ENCODE peak calls at places on chromosomes 16 and 17, in nine cellular contexts. H, B, A, I, J, T, O, C and D are unnamed samples.

GRCh38 chr16:79605999-79606398 is 5.5 kb upstream of the MAF start:
- DNase-seq in H (no peak), B (peak), A (no peak), I (no peak), J (no peak), T (no peak), O (peak), C (no peak), D (no peak)

GRCh38 chr16:79653337-79654000 is 52.9 kb upstream of the MAF start:
- DNase-seq in H (no peak), B (no peak), A (no peak), I (no peak), J (no peak), T (no peak), O (no peak), C (no peak), D (no peak)

GRCh38 chr16:84942786-84943185 is 68.5 kb downstream of the ZDHHC7 start:
- DNase-seq in H (no peak), B (no peak), A (no peak), I (no peak), J (no peak), T (no peak), O (no peak), C (no peak), D (no peak)

GRCh38 chr16:21653571-21653970 is 1.2 kb upstream of the IGSF6 start:
- DNase-seq in H (no peak), B (no peak), A (no peak), I (no peak), J (no peak), T (peak), O (no peak), C (no peak), D (no peak)

GRCh38 chr16:10729649-10730048 is 14.0 kb upstream of the NUBP1 start:
- DNase-seq in H (no peak), B (peak), A (peak), I (no peak), J (peak), T (no peak), O (no peak), C (no peak), D (no peak)

GRCh38 chr17:67639555-67639954 is 78.2 kb upstream of the NOL11 start:
- DNase-seq in H (no peak), B (no peak), A (no peak), I (no peak), J (no peak), T (no peak), O (no peak), C (no peak), D (no peak)

GRCh38 chr17:73976147-73976546 is 227.3 kb upstream of the RPL38 start:
- DNase-seq in H (no peak), B (no peak), A (no peak), I (no peak), J (no peak), T (no peak), O (no peak), C (no peak), D (no peak)

GRCh38 chr16:88593910-88594309 is 23.7 kb downstream of the ZC3H18 start:
- DNase-seq in H (no peak), B (no peak), A (no peak), I (no peak), J (no peak), T (no peak), O (no peak), C (no peak), D (no peak)

GRCh38 chr17:83083368-83084201 is 4.2 kb downstream of the METRNL start:
- DNase-seq in H (no peak), B (no peak), A (no peak), I (no peak), J (no peak), T (no peak), O (no peak), C (no peak), D (no peak)

GRCh38 chr17:62775876-62776275 is 32.2 kb downstream of the MARCHF10 start:
- DNase-seq in H (no peak), B (no peak), A (no peak), I (no peak), J (no peak), T (no peak), O (no peak), C (no peak), D (no peak)

GRCh38 chr17:27206447-27206846 is 87.5 kb upstream of the WSB1 start:
- DNase-seq in H (no peak), B (no peak), A (peak), I (no peak), J (no peak), T (no peak), O (no peak), C (peak), D (no peak)

GRCh38 chr16:19135896-19136438 is 22.2 kb downstream of the ITPRIPL2 start:
- DNase-seq in H (no peak), B (no peak), A (peak), I (peak), J (no peak), T (no peak), O (no peak), C (no peak), D (no peak)

GRCh38 chr16:21186326-21186691 is 25.1 kb downstream of the ZP2 start:
- DNase-seq in H (no peak), B (no peak), A (no peak), I (no peak), J (no peak), T (no peak), O (no peak), C (no peak), D (no peak)

GRCh38 chr17:47708864-47709541 is 15.0 kb downstream of the TBKBP1 start:
- DNase-seq in H (no peak), B (no peak), A (no peak), I (peak), J (no peak), T (peak), O (no peak), C (no peak), D (no peak)

GRCh38 chr16:51343411-51343810 is 192.3 kb upstream of the SALL1 start:
- DNase-seq in H (no peak), B (no peak), A (no peak), I (no peak), J (no peak), T (no peak), O (no peak), C (no peak), D (no peak)

GRCh38 chr16:26772503-26772902 is 294.2 kb upstream of the C16orf82 start:
- DNase-seq in H (no peak), B (no peak), A (no peak), I (no peak), J (no peak), T (no peak), O (no peak), C (no peak), D (no peak)

GRCh38 chr16:89052191-89052787 is 41.4 kb upstream of the ACSF3 start:
- DNase-seq in H (no peak), B (peak), A (peak), I (peak), J (no peak), T (peak), O (no peak), C (no peak), D (no peak)

GRCh38 chr17:63477471-63478440 is 895 bp downstream of the ACE start:
- DNase-seq in H (no peak), B (no peak), A (peak), I (no peak), J (no peak), T (no peak), O (no peak), C (no peak), D (no peak)

GRCh38 chr16:22734313-22734869 is 79.6 kb upstream of the HS3ST2 start:
- DNase-seq in H (no peak), B (no peak), A (no peak), I (peak), J (no peak), T (no peak), O (no peak), C (no peak), D (no peak)

DNA sequence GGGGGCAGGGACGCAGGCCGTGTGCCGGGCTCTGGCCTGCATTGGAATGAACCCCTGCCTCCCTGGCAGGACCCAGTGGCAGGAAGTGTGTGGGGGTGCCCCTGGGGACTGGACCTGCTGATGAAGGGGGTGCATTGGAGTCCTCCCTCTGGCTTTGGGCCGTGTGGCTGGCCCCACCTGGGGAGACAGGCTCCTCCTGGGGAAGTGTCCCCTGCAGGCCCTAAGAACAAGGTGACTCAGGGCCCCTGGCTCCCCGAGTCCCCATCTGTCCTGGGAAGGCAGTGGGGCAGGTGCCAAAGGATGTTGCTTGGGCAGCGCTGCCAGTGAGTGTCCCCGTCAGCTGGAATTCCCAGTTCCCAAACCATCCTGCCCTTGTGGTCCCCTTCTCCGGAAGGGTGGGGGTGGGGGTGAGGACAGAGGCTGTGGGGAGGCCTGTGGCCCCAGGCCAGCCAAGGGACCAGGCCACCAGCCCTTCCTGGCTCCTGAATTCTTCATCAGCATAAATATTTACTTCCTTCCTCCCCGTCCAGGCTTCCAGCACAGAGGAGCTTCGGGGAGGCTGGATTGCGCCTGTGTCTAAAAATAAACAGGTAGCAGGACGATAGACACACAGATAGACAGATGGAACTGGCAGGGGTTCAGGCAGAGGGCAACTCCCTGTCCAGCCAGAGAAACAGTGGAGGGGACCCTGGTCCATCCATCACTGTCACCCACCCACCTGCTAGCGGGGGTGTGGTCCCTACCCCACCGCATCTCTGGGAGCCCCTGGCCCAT is 12.9 kb downstream of the GLIS2 start:
- DNase-seq in H (no peak), B (no peak), A (no peak), I (no peak), J (no peak), T (no peak), O (no peak), C (no peak), D (no peak)
- TF ChIP-seq POLR2AphosphoS5 in H (no peak), B (no peak), A (no peak), I (peak), J (no peak), T (peak), O (no peak), C (no peak), D (no peak)

DNA sequence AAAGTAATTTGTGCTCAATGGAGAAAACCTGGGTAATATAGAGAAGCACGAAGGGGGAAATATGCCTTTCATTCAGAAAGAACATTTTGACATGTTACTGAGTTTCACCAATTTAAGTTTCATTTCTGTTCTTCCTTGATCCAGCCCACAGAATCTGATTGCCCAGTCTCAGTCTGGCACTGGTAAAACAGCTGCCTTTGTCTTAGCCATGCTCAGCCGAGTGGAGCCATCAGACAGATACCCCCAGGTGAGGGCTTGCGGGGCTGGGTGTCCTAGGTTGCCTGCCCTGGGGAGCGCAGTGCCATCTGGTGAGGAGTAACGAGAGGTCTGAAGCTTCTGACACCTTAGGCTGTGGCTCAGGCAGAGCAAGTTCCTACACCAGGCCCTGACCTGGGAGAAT is 17.7 kb downstream of the DDX19A start:
- DNase-seq in H (no peak), B (no peak), A (no peak), I (no peak), J (no peak), T (no peak), O (peak), C (no peak), D (peak)
- TF ChIP-seq POLR2AphosphoS5 in H (no peak), B (no peak), A (no peak), I (no peak), J (no peak), T (no peak), O (no peak), C (no peak), D (no peak)

GRCh38 chr17:1485748-1486376 is 6.6 kb downstream of the MYO1C start:
- DNase-seq in H (no peak), B (peak), A (peak), I (peak), J (no peak), T (peak), O (peak), C (no peak), D (peak)

GRCh38 chr17:1488826-1489275 is 3.6 kb downstream of the MYO1C start:
- DNase-seq in H (no peak), B (no peak), A (no peak), I (no peak), J (no peak), T (no peak), O (no peak), C (no peak), D (no peak)

GRCh38 chr17:1485311-1485747 is 7.2 kb downstream of the MYO1C start:
- DNase-seq in H (no peak), B (no peak), A (peak), I (peak), J (no peak), T (peak), O (no peak), C (no peak), D (no peak)

GRCh38 chr17:1487939-1488825 is 4.3 kb downstream of the MYO1C start:
- DNase-seq in H (no peak), B (peak), A (peak), I (peak), J (no peak), T (peak), O (peak), C (no peak), D (peak)

GRCh38 chr17:1486802-1487695 is 5.4 kb downstream of the MYO1C start:
- DNase-seq in H (peak), B (peak), A (peak), I (peak), J (no peak), T (peak), O (peak), C (no peak), D (peak)
- TF ChIP-seq POLR2AphosphoS5 in H (no peak), B (peak), A (peak), I (peak), J (peak), T (peak), O (peak), C (no peak), D (no peak)

DNA sequence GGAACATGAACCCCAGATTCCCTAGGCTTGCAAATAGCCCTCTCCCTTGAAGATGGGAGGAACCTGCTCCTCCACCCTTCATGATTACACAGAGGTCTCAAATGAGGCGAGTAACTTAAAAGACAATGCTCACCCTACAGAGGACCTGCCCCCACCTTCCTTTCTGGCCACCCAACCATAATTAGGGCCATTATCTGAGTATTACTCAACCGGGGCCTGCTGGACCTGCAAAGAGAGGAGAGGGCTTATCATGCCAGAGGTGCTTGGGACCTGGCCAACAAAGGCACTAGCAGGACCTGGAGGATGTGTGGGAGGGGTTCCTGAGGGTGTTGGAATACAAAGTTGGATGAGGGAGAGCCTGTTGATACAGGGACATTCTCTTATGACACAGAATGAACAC is 42.4 kb downstream of the RNF157 start:
- DNase-seq in H (no peak), B (no peak), A (no peak), I (no peak), J (no peak), T (no peak), O (no peak), C (no peak), D (no peak)
- TF ChIP-seq POLR2AphosphoS5 in H (no peak), B (no peak), A (no peak), I (no peak), J (no peak), T (no peak), O (no peak), C (no peak), D (no peak)

DNA sequence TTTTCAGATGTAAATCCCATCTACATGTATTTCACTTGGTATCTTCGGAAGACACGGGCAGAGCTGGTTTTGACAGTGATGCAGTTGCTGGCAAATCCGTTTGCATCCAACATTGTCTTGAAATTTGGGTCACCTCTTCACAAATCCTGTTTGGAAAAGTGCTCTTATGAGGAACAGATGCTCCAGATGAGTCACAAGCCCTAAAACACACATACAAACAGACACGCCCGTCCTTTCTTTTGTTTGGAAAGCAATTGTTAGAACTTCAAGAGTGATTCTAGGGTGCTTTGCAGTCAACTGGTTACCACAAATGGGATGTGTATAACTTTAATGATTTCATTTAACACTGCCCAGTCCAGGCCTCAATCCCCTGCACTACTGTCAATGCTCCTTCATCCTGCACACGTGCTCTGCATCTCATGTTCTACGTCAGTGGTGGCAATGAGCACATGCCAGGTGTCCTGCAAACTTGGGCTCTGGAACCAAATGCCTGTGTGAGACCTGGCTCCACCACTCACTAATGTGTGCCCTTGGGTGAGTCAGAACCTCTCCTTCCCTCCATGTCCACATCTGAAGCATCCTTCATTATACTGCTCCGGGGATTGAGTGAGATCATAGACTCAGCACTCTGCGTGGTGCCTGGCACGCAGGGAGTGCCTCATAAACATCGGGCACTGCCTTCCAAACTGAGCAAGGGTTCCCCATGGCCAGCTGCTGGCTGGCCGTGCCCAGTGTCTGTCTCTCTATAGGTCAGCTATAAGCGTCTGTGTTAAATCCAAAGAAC is 19.3 kb upstream of the FOXF1 start:
- DNase-seq in H (no peak), B (no peak), A (no peak), I (no peak), J (no peak), T (no peak), O (no peak), C (no peak), D (no peak)
- TF ChIP-seq POLR2AphosphoS5 in H (no peak), B (no peak), A (peak), I (no peak), J (peak), T (no peak), O (no peak), C (no peak), D (no peak)

GRCh38 chr17:81390029-81390428 is 5.2 kb upstream of the BAHCC1 start:
- DNase-seq in H (no peak), B (no peak), A (no peak), I (no peak), J (no peak), T (no peak), O (no peak), C (no peak), D (no peak)

GRCh38 chr17:81387235-81388060 is 7.8 kb upstream of the BAHCC1 start:
- DNase-seq in H (no peak), B (no peak), A (peak), I (peak), J (no peak), T (no peak), O (peak), C (no peak), D (peak)

GRCh38 chr17:81388091-81388611 is 7.1 kb upstream of the BAHCC1 start:
- DNase-seq in H (no peak), B (no peak), A (no peak), I (no peak), J (no peak), T (no peak), O (no peak), C (no peak), D (no peak)

GRCh38 chr17:81389585-81389984 is 5.7 kb upstream of the BAHCC1 start:
- DNase-seq in H (no peak), B (no peak), A (no peak), I (no peak), J (no peak), T (no peak), O (no peak), C (no peak), D (no peak)

GRCh38 chr17:81388612-81389367 is 6.5 kb upstream of the BAHCC1 start:
- DNase-seq in H (no peak), B (no peak), A (no peak), I (no peak), J (no peak), T (no peak), O (no peak), C (no peak), D (no peak)
- TF ChIP-seq POLR2AphosphoS5 in H (peak), B (no peak), A (no peak), I (no peak), J (peak), T (peak), O (no peak), C (no peak), D (no peak)

GRCh38 chr16:66935319-66936011 is at the start of gene CES2:
- DNase-seq in H (no peak), B (peak), A (peak), I (peak), J (no peak), T (peak), O (no peak), C (no peak), D (no peak)

GRCh38 chr16:66932076-66932475 is 2.1 kb downstream of the CIAO2B start:
- DNase-seq in H (no peak), B (no peak), A (no peak), I (peak), J (no peak), T (no peak), O (no peak), C (no peak), D (no peak)

GRCh38 chr16:66933776-66934137 is 445 bp downstream of the CIAO2B start:
- DNase-seq in H (no peak), B (no peak), A (no peak), I (no peak), J (no peak), T (no peak), O (no peak), C (no peak), D (no peak)

GRCh38 chr16:66936462-66936861 is 1.1 kb downstream of the CES2 start:
- DNase-seq in H (no peak), B (no peak), A (peak), I (peak), J (no peak), T (no peak), O (no peak), C (no peak), D (peak)

GRCh38 chr16:66934138-66934838 is at the start of gene CIAO2B:
- DNase-seq in H (no peak), B (peak), A (peak), I (peak), J (peak), T (peak), O (peak), C (peak), D (peak)
- TF ChIP-seq POLR2AphosphoS5 in H (peak), B (peak), A (peak), I (peak), J (peak), T (peak), O (peak), C (peak), D (peak)

GRCh38 chr16:56632160-56632847 is at the start of gene MT1M:
- DNase-seq in H (no peak), B (no peak), A (peak), I (peak), J (no peak), T (no peak), O (no peak), C (no peak), D (no peak)
- TF ChIP-seq POLR2AphosphoS5 in H (no peak), B (peak), A (peak), I (peak), J (peak), T (peak), O (no peak), C (no peak), D (no peak)

DNA sequence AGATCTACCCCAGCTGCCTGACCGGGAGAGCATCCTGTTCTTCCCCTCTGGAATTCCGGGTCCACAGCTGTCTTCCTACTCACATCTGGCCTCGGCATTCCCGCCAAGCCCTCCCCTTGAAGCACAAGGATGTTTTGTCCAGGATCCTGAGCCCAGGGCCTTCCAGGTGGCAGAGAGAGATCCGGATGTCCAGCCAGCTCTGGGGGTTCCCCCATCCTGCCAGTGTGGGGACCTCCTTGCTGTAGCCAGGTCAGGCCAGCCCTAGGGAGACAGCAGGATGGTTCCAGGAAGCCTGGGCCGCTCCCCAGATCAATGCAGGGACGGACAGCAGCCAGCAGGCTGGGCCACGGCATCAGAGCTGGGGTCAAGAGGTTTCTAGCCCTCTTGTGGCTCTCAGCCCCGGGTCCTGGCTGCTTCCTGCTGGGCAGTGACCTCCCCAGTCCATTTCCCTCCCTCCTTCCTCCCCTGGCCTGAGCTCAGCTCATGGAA is 55.3 kb downstream of the SOCS3 start:
- DNase-seq in H (no peak), B (no peak), A (no peak), I (no peak), J (no peak), T (no peak), O (no peak), C (no peak), D (no peak)
- TF ChIP-seq POLR2AphosphoS5 in H (no peak), B (no peak), A (no peak), I (no peak), J (peak), T (peak), O (no peak), C (no peak), D (no peak)